ENCODE peak calls at places on chromosomes 16 and 17, in four cellular contexts. U, X, F and Z are unnamed samples.

GRCh38 chr17:64126918-64127317 is 3.0 kb downstream of the ERN1 start:
- DNase-seq in U (no peak), X (no peak), F (no peak), Z (no peak)

GRCh38 chr16:80899804-80900592 is 95.6 kb upstream of the CDYL2 start:
- DNase-seq in U (peak; percentile 36), X (peak; percentile 41), F (peak; percentile 52), Z (peak; percentile 23)

GRCh38 chr17:79201536-79202227 is 127.1 kb downstream of the ENGASE start:
- DNase-seq in U (peak; percentile 22), X (no peak), F (no peak), Z (no peak)

GRCh38 chr16:85331685-85332084 is 219.4 kb upstream of the CIBAR2 start:
- DNase-seq in U (no peak), X (no peak), F (no peak), Z (no peak)

GRCh38 chr17:48262982-48263586 is 155.5 kb downstream of the SNX11 start:
- DNase-seq in U (peak; percentile 56), X (peak; percentile 36), F (no peak), Z (no peak)

GRCh38 chr16:4970010-4970409 is 11.9 kb downstream of the SEC14L5 start:
- DNase-seq in U (no peak), X (no peak), F (no peak), Z (no peak)

GRCh38 chr17:16936536-16937310 is 35.2 kb downstream of the TNFRSF13B start:
- DNase-seq in U (no peak), X (no peak), F (no peak), Z (no peak)

GRCh38 chr16:12617401-12617819 is 186.3 kb downstream of the CPPED1 start:
- DNase-seq in U (no peak), X (no peak), F (no peak), Z (no peak)

GRCh38 chr16:87117936-87118335 is 199.3 kb downstream of the C16orf95 start:
- DNase-seq in U (no peak), X (no peak), F (no peak), Z (no peak)

GRCh38 chr17:38713456-38713855 is 8.4 kb downstream of the MLLT6 start:
- DNase-seq in U (no peak), X (no peak), F (no peak), Z (no peak)

GRCh38 chr17:16484445-16485169 is 7.4 kb downstream of the LRRC75A start:
- DNase-seq in U (no peak), X (no peak), F (no peak), Z (no peak)

GRCh38 chr17:81922566-81923301 is 4.8 kb upstream of the SIRT7 start:
- DNase-seq in U (peak; percentile 91), X (peak; percentile 38), F (no peak), Z (no peak)

GRCh38 chr16:84689126-84689525 is 10.7 kb upstream of the USP10 start:
- DNase-seq in U (no peak), X (no peak), F (no peak), Z (no peak)

GRCh38 chr17:28298449-28298848 is 20.6 kb upstream of the TMEM97 start:
- DNase-seq in U (no peak), X (no peak), F (no peak), Z (no peak)

GRCh38 chr17:76789235-76789788 is 51.4 kb downstream of the MFSD11 start:
- DNase-seq in U (no peak), X (peak; percentile 51), F (no peak), Z (no peak)

GRCh38 chr17:44360144-44360533 is 3.5 kb downstream of the FAM171A2 start:
- DNase-seq in U (no peak), X (no peak), F (no peak), Z (no peak)

GRCh38 chr16:16143941-16144340 is 79.4 kb downstream of the ABCC6 start:
- DNase-seq in U (no peak), X (peak; percentile 35), F (no peak), Z (no peak)

GRCh38 chr17:1709971-1710806 is at the start of gene TLCD2:
- DNase-seq in U (peak; percentile 71), X (peak; percentile 64), F (no peak), Z (peak; percentile 81)

GRCh38 chr16:4894276-4895150 is 42.4 kb downstream of the PPL start:
- DNase-seq in U (peak; percentile 39), X (peak; percentile 69), F (no peak), Z (no peak)

GRCh38 chr17:75913537-75914210 is 9.0 kb upstream of the MRPL38 start:
- DNase-seq in U (no peak), X (no peak), F (no peak), Z (no peak)

GRCh38 chr17:80160536-80160935 is 9.3 kb upstream of the CARD14 start:
- DNase-seq in U (no peak), X (no peak), F (no peak), Z (no peak)

GRCh38 chr17:10976401-10976800 is 138.5 kb upstream of the PIRT start:
- DNase-seq in U (no peak), X (no peak), F (no peak), Z (no peak)

GRCh38 chr16:50613281-50613991 is 65.2 kb downstream of the NKD1 start:
- DNase-seq in U (no peak), X (no peak), F (no peak), Z (no peak)

GRCh38 chr16:50612849-50613198 is 64.6 kb downstream of the NKD1 start:
- DNase-seq in U (no peak), X (no peak), F (no peak), Z (no peak)

GRCh38 chr16:50610331-50611262 is 62.4 kb downstream of the NKD1 start:
- DNase-seq in U (no peak), X (peak; percentile 28), F (no peak), Z (no peak)

GRCh38 chr16:50611995-50612848 is 64.0 kb downstream of the NKD1 start:
- DNase-seq in U (no peak), X (no peak), F (no peak), Z (no peak)

DNA sequence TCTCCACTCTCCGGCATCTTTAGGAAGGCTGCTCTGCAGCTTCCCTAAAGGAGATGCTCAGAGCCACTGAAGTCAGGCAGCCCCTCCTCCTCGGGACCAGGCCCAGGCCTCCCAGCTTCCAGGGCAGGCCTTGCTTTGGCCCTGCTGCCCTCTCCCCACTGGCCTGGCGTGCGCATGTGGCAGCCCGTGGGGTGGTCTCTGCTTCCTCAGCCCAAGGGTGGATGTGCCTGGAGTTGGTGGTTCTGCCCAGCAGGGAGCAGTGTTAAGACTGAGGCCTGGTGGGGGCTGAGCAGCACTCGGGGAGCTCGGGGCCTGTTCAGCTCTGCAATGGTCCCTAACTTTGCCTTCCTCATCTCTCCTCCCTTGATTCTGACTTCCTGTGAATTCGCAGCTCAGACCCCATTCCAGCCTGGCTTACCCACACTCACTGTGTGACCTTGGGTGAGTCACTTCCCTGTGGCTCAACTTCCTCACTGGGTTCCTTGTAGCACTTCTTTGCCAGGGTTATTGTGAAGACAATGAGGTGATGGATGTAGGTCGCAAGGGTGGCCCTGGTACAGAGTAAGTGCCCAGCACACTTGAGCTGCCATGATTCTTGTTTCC is 63.2 kb downstream of the NKD1 start:
- DNase-seq in U (no peak), X (peak; percentile 25), F (peak; percentile 40), Z (no peak)
- TF ChIP-seq PHF8 in U (no peak), X (no peak), F (no peak), Z (no peak)

GRCh38 chr17:42268236-42268635 is 8.0 kb downstream of the STAT5B start:
- DNase-seq in U (no peak), X (no peak), F (no peak), Z (no peak)

GRCh38 chr17:42270596-42270995 is 5.6 kb downstream of the STAT5B start:
- DNase-seq in U (no peak), X (no peak), F (no peak), Z (no peak)

GRCh38 chr17:42270175-42270545 is 6.0 kb downstream of the STAT5B start:
- DNase-seq in U (no peak), X (no peak), F (no peak), Z (no peak)

GRCh38 chr17:42266462-42266861 is 9.7 kb downstream of the STAT5B start:
- DNase-seq in U (no peak), X (no peak), F (no peak), Z (no peak)

DNA sequence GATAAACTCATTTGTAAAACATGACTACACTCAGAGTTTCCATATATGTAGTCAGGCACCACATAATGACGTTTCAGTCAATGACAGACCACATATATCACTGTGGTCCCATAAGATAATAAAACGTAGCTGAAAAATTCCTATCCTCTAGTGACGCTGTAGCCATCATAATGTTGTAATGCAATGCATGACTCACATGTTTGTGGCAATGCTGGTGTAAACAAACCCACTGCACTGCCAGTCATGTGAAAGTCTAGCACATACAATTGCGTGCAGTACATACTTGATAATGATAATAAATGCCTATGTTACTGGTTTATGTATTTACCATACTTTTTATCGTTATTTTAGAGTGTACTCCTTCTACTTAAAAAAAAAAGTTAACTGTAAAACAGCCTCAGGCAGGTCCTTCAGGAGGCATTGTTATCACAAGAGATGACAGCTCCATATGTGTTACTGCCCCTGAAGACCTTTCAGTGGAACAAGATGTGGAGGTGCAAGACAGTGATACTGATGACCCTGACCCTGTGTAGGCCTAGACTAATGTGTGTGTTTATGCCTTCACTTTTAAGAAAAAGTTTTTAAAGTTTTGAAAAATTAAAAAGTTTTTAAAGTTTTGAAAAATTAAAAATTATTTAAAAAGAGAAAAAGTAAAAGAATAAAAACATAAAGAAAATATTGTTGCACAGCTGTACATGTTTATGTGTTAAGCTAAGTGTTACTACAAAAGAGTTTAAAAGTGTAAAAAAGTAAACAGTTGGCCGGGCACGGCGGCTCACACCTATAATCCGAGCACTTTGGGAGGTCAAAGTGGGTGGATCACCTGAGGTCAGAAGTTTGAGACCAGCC is 9.0 kb downstream of the STAT5B start:
- DNase-seq in U (peak; percentile 91), X (peak; percentile 58), F (no peak), Z (no peak)
- TF ChIP-seq PHF8 in U (no peak), X (no peak), F (no peak), Z (no peak)

DNA sequence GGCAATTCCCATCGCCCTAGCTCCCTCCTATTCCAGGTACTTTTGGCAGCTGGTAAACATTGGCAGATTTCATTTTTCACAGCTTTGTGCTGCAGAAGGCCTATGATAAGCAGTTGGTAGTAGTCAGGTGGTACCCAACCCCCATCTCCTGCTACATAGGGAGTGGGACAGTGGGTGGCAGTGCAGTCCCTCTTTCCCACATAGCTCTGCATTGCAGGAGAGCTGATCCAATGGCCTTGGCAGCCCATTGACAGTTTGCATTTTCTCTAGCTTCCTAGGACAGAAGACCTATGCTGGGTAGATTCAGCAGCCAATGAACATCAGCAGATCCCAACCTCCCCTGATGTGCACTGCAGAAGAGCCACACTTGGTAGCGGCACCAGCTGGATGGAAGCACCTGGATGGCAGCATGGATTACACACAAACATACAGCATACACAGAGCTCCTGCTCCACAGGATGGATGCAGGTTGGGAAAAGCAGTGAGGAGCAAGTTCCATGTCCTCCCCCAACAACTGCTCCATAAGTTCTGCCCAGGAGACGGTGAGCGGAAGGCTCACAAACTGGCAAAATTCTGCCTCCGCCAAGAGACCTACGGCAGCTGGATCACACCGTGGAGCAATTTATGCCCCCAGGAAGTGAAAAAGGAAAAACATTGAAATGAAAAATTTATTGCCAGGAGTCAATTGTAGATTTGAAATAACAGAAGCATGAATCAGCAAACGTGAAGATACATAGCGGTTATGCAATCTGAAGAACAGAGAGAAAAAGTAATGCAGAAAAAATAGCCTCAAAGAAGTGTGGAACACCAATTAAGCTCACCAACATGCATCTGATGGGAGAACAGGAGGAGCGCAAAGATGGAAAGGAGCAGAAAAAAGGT is 95.7 kb downstream of the CACNG1 start:
- DNase-seq in U (peak; percentile 31), X (peak; percentile 14), F (peak; percentile 19), Z (no peak)
- TF ChIP-seq PHF8 in U (no peak), X (no peak), F (no peak), Z (no peak)

GRCh38 chr16:30619207-30619606 is 9.0 kb upstream of the ZNF689 start:
- DNase-seq in U (no peak), X (no peak), F (no peak), Z (no peak)
- TF ChIP-seq PHF8 in U (no peak), X (no peak), F (no peak), Z (no peak)

GRCh38 chr17:60926466-60927183 is 249.0 kb downstream of the BCAS3 start:
- DNase-seq in U (no peak), X (no peak), F (no peak), Z (no peak)
- TF ChIP-seq PHF8 in U (no peak), X (no peak), F (no peak), Z (no peak)